ENCODE peak calls at places on chromosomes 12 and 14, in five cellular contexts. L is NCI-H2171 treated with DMSO at 0.1 percent for 48 hours; C is AG20443; H is fibroblast of lung; Y is stimulated activated CD8-positive, alpha-beta memory T cell treated with anti-CD3 and anti-CD28 coated beads, Interleukin-7, amount 100 ng/mL, for 1 hour. X is an unnamed sample.

GRCh38 chr12:103012884-103013283 is 55.4 kb downstream of the ASCL1 start:
- DNase-seq in Y (no peak), C (no peak), H (no peak), L (no peak), X (no peak)

GRCh38 chr14:23042162-23042965 is at the start of gene PSMB11:
- DNase-seq in H (no peak), Y (no peak), L (no peak), C (no peak), X (no peak)

GRCh38 chr14:99245541-99246511 is 26.2 kb downstream of the BCL11B start:
- DNase-seq in Y (no peak), H (no peak), L (no peak), C (no peak), X (no peak)

GRCh38 chr12:17108877-17109520 is 503.0 kb upstream of the LMO3 start:
- DNase-seq in Y (no peak), H (no peak), L (no peak), C (no peak), X (no peak)

GRCh38 chr14:63956326-63956725 is 103.5 kb downstream of the SYNE2 start:
- DNase-seq in L (no peak), C (no peak), H (no peak), Y (no peak), X (no peak)

GRCh38 chr14:61381589-61381988 is 60.2 kb downstream of the PRKCH start:
- DNase-seq in L (peak), H (no peak), C (no peak), Y (no peak), X (no peak)

GRCh38 chr14:102691763-102692162 is 85.5 kb upstream of the TRAF3 start:
- DNase-seq in H (no peak), Y (no peak), C (no peak), L (no peak), X (no peak)

GRCh38 chr12:71730936-71731335 is 23.7 kb upstream of the RAB21 start:
- DNase-seq in H (no peak), L (no peak), Y (no peak), C (no peak), X (no peak)

GRCh38 chr14:104774453-104775072 is 21.0 kb downstream of the AKT1 start:
- DNase-seq in H (no peak), C (no peak), L (no peak), Y (no peak), X (no peak)

GRCh38 chr14:72888636-72889201 is 5.2 kb downstream of the DPF3 start:
- DNase-seq in H (peak), Y (no peak), C (peak), L (no peak), X (no peak)

GRCh38 chr14:64303471-64303917 is 9.3 kb upstream of the ESR2 start:
- DNase-seq in C (peak), Y (no peak), H (peak), L (peak), X (peak)

GRCh38 chr12:91099373-91099772 is 11.9 kb downstream of the LUM start:
- DNase-seq in H (no peak), Y (no peak), C (no peak), L (no peak), X (no peak)

GRCh38 chr12:115335594-115335993 is 651.6 kb upstream of the TBX3 start:
- DNase-seq in L (no peak), Y (no peak), C (no peak), H (no peak), X (no peak)

GRCh38 chr12:131959641-131960589 is 10.2 kb downstream of the EP400 start:
- DNase-seq in Y (no peak), C (no peak), H (no peak), L (no peak), X (no peak)

GRCh38 chr14:81450976-81451375 is 50.9 kb upstream of the STON2 start:
- DNase-seq in L (no peak), H (no peak), Y (no peak), C (no peak), X (no peak)

GRCh38 chr14:76917158-76917596 is 91.0 kb downstream of the LRRC74A start:
- DNase-seq in C (peak), H (peak), L (peak), Y (no peak), X (peak)

GRCh38 chr12:89016970-89017778 is 335.1 kb downstream of the DUSP6 start:
- DNase-seq in L (peak), Y (no peak), C (peak), H (peak), X (peak)

GRCh38 chr14:102568115-102568614 is 24.3 kb upstream of the RCOR1 start:
- DNase-seq in C (no peak), Y (peak), L (no peak), H (no peak), X (no peak)

GRCh38 chr12:48972213-48973021 is 882 bp upstream of the WNT10B start:
- DNase-seq in Y (no peak), H (peak), C (peak), L (no peak), X (no peak)

GRCh38 chr14:34722723-34723545 is 8.5 kb upstream of the CFL2 start:
- DNase-seq in C (peak), L (peak), Y (no peak), H (peak), X (peak)

GRCh38 chr12:78790148-78790547 is 74.4 kb upstream of the SYT1 start:
- DNase-seq in L (no peak), H (no peak), Y (no peak), C (no peak), X (no peak)

GRCh38 chr14:61887628-61888027 is 125.4 kb downstream of the SNAPC1 start:
- DNase-seq in Y (no peak), L (no peak), C (no peak), H (no peak), X (no peak)

X was measured in lung microvascular endothelial cell.